ENCODE peak calls at places on chromosomes 6 and 20, in ten cellular contexts. C is astrocyte of the cerebellum; W is cardiac fibroblast; O is esophagus muscularis mucosa; S is DND-41; H is AG09309; N is WTC11; U is glutamatergic neuron; F is fibroblast of mammary gland; J is activated CD8-positive, alpha-beta T cell treated with anti-CD3 and anti-CD28 coated beads for 36 hours. R is an unnamed sample.
A peak's percentile ranks its signal among the peaks of the same experiment; 100 is the strongest.

GRCh38 chr6:154868143-154868594 is 126.9 kb upstream of the TIAM2 start:
- DNase-seq in S (no peak), U (no peak), F (peak; percentile 75), J (no peak), H (peak; percentile 37), N (no peak), W (peak; percentile 79), C (peak; percentile 64), O (no peak), R (peak; percentile 74)

GRCh38 chr20:49445176-49445575 is 37.3 kb downstream of the KCNB1 start:
- DNase-seq in C (no peak), U (no peak), N (no peak), W (no peak), F (no peak), S (no peak), J (no peak), O (no peak), H (no peak), R (no peak)

GRCh38 chr6:19839788-19840187 is 2.6 kb downstream of the ID4 start:
- DNase-seq in F (no peak), H (no peak), S (no peak), C (no peak), J (no peak), N (no peak), O (no peak), W (no peak), U (no peak), R (no peak)

GRCh38 chr20:21512634-21513180 is 1.2 kb downstream of the NKX2-2 start:
- DNase-seq in H (no peak), F (no peak), O (no peak), N (no peak), U (peak; percentile 24), J (no peak), C (no peak), S (no peak), W (no peak), R (no peak)

GRCh38 chr6:144248003-144248402 is 37.1 kb upstream of the UTRN start:
- DNase-seq in F (peak; percentile 17), N (no peak), O (no peak), C (no peak), J (peak; percentile 14), U (no peak), H (no peak), W (no peak), S (no peak), R (no peak)

GRCh38 chr6:36075656-36076055 is 48.0 kb downstream of the MAPK14 start:
- DNase-seq in S (no peak), C (no peak), N (no peak), H (no peak), O (no peak), F (no peak), J (peak; percentile 14), U (no peak), W (no peak), R (no peak)

GRCh38 chr6:103534814-103535213 is 1324.9 kb downstream of the HACE1 start:
- DNase-seq in H (no peak), F (no peak), U (no peak), C (no peak), O (no peak), N (no peak), J (no peak), W (no peak), S (no peak), R (no peak)

GRCh38 chr6:45759134-45759849 is 256.4 kb downstream of the CLIC5 start:
- DNase-seq in S (no peak), O (peak; percentile 66), N (no peak), F (peak; percentile 76), W (no peak), H (no peak), U (no peak), J (no peak), C (no peak), R (peak; percentile 8)

GRCh38 chr20:19783966-19784401 is 25.9 kb downstream of the RIN2 start:
- DNase-seq in U (no peak), J (no peak), F (no peak), H (no peak), S (no peak), N (no peak), C (no peak), W (peak; percentile 54), O (no peak), R (peak; percentile 59)

GRCh38 chr6:26593278-26594127 is 3.2 kb upstream of the ABT1 start:
- DNase-seq in H (no peak), U (no peak), C (no peak), J (no peak), N (peak; percentile 59), O (no peak), W (no peak), S (no peak), F (no peak), R (no peak)

GRCh38 chr6:144259988-144260387 is 25.1 kb upstream of the UTRN start:
- DNase-seq in S (no peak), W (peak; percentile 54), F (peak; percentile 56), J (no peak), N (no peak), O (no peak), C (no peak), U (no peak), H (peak; percentile 70), R (no peak)

GRCh38 chr6:3809515-3809891 is 39.7 kb upstream of the FAM50B start:
- DNase-seq in W (no peak), O (no peak), N (no peak), C (no peak), U (no peak), H (no peak), S (no peak), F (no peak), J (no peak), R (no peak)
- TF ChIP-seq CTCF in W (no peak), O (no peak), N (no peak), C (no peak), U (no peak), H (no peak), S (no peak), F (no peak), J (no peak), R (no peak)

DNA sequence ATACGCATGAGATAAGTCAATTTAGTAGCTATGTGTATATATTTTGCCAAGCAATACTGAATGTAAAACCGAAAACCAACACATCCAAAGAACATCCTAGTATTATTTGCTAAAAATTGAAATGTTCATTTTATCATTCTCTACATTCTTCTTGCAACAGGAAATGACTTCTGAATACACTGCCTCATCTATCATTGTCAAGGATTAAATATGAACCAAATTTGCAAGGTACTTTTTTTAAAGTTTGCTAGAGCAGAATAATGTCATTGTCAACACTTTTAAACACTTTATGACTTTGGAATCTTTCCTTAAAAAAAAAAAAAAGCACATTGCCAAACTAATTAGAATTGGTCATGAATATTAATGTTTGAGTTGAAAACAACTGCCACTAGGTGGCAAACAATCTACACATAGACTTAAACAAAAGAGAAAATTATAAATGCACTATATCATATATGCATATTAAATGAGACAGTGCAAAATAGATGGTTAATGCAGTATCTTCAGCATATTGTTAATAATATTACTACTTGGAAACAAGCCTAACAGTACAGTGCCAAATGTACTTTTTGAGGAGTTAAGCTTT is 32.5 kb upstream of the TMEM244 start:
- DNase-seq in O (no peak), F (peak; percentile 66), S (no peak), N (no peak), J (no peak), W (peak; percentile 69), U (no peak), C (no peak), H (no peak), R (peak; percentile 70)
- TF ChIP-seq CTCF in O (no peak), F (peak; percentile 41), S (peak; percentile 42), N (peak; percentile 15), J (peak; percentile 48), W (peak; percentile 32), U (peak; percentile 44), C (no peak), H (peak; percentile 16), R (no peak)

GRCh38 chr20:59415224-59415623 is 114.8 kb downstream of the EDN3 start:
- DNase-seq in W (no peak), O (no peak), F (no peak), H (no peak), S (no peak), N (no peak), J (no peak), C (no peak), U (no peak), R (no peak)
- TF ChIP-seq CTCF in W (no peak), O (no peak), F (no peak), H (no peak), S (no peak), N (no peak), J (no peak), C (no peak), U (no peak), R (no peak)

DNA sequence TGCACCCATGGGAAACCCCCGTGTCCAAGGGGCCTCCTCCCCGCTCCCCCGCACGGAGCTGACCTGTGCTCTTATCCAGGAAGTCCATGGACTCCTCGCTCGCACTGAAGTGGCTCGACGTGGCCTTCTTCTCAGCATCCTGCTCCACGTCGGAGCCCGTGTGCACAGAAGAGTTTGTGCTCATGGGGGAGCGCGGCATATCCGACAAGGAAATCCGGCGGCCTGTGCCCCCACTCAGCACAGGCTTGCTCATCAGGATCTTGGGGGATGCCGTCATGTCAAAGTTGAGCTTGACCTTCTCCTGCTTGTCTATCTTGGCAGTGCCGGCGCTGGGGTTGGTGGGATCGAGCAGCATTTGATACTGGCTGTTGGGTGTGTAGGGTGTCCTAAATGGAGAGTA is 80.2 kb downstream of the ZMYND8 start:
- DNase-seq in S (no peak), J (no peak), W (no peak), H (no peak), N (no peak), U (no peak), O (no peak), F (no peak), C (no peak), R (no peak)
- TF ChIP-seq CTCF in S (no peak), J (no peak), W (no peak), H (no peak), N (no peak), U (no peak), O (no peak), F (no peak), C (no peak), R (no peak)

GRCh38 chr6:150667977-150668716 is 68.5 kb downstream of the PLEKHG1 start:
- DNase-seq in N (no peak), F (peak; percentile 72), U (no peak), S (no peak), J (no peak), C (peak; percentile 94), H (peak; percentile 59), O (no peak), W (peak; percentile 88), R (peak; percentile 85)
- TF ChIP-seq CTCF in N (no peak), F (peak; percentile 13), U (no peak), S (no peak), J (no peak), C (peak; percentile 50), H (no peak), O (peak; percentile 23), W (peak; percentile 30), R (peak; percentile 43)

GRCh38 chr6:90508753-90509152 is 78.1 kb downstream of the MAP3K7 start:
- DNase-seq in F (no peak), H (no peak), U (no peak), N (peak; percentile 51), J (no peak), W (no peak), C (no peak), S (no peak), O (no peak), R (no peak)
- TF ChIP-seq CTCF in F (no peak), H (no peak), U (no peak), N (no peak), J (peak; percentile 9), W (no peak), C (no peak), S (peak; percentile 43), O (no peak), R (no peak)

R was measured in fibroblast of lung.